ENCODE peak calls at places on chromosomes 12 and 14, in six cellular contexts. X is stomach, S is suprapubic skin, W is A549, O is ovary, J is sigmoid colon. M is an unnamed sample. For H3K9me3, the result is how much of the 10 kb centered on the place peaks cover.

GRCh38 chr14:65224799-65225198 is 122.5 kb upstream of the MAX start:
- DNase-seq in W (no peak), X (peak), S (no peak), J (no peak), O (no peak), M (no peak)

GRCh38 chr14:74763803-74764531 is 851 bp downstream of the YLPM1 start:
- DNase-seq in O (no peak), X (no peak), W (no peak), S (peak), J (peak), M (peak)

GRCh38 chr14:78446807-78447206 is 276.6 kb downstream of the NRXN3 start:
- DNase-seq in W (no peak), O (no peak), S (no peak), X (no peak), J (no peak), M (no peak)

GRCh38 chr14:20262642-20263128 is 23.6 kb downstream of the OR11H4 start:
- DNase-seq in X (no peak), S (no peak), W (peak), O (no peak), J (no peak), M (no peak)

GRCh38 chr12:124827588-124828184 is 36.0 kb downstream of the SCARB1 start:
- DNase-seq in O (no peak), W (peak), J (no peak), X (no peak), S (no peak), M (peak)

GRCh38 chr12:6062427-6063378 is 61.8 kb downstream of the VWF start:
- DNase-seq in O (peak), W (peak), J (peak), X (peak), S (no peak), M (peak)

GRCh38 chr14:76919811-76920571 is 93.8 kb downstream of the LRRC74A start:
- DNase-seq in X (peak), J (peak), O (peak), W (peak), S (no peak), M (peak)

GRCh38 chr12:84638811-84639368 is 273.7 kb downstream of the SLC6A15 start:
- DNase-seq in S (no peak), X (no peak), O (no peak), J (no peak), W (no peak), M (no peak)

GRCh38 chr12:1880153-1880845 is 38.2 kb downstream of the CACNA2D4 start:
- DNase-seq in J (no peak), S (no peak), O (no peak), W (no peak), X (no peak), M (no peak)

GRCh38 chr14:34049769-34050168 is 98.9 kb upstream of the EGLN3 start:
- DNase-seq in J (no peak), X (no peak), O (no peak), S (no peak), W (no peak), M (no peak)

GRCh38 chr14:62253931-62254330 is 491.7 kb downstream of the SNAPC1 start:
- DNase-seq in S (no peak), O (no peak), J (no peak), W (no peak), X (no peak), M (no peak)

GRCh38 chr14:54189358-54190354 is 207.2 kb upstream of the CDKN3 start:
- DNase-seq in X (no peak), W (peak), O (no peak), J (no peak), S (no peak), M (no peak)

GRCh38 chr12:79183946-79184345 is 319.4 kb downstream of the SYT1 start:
- DNase-seq in X (no peak), O (no peak), J (no peak), S (no peak), W (no peak), M (no peak)

GRCh38 chr12:114835031-114835430 is 151.1 kb upstream of the TBX3 start:
- DNase-seq in X (no peak), W (no peak), O (no peak), J (no peak), S (no peak), M (no peak)

GRCh38 chr14:105905456-105905855 is 379.1 kb downstream of the TMEM121 start:
- DNase-seq in O (no peak), X (no peak), J (no peak), S (no peak), W (no peak), M (no peak)
- H3K9me3 ChIP-seq in O (under half), X (under half), J (under half), S (under half), W (under half), M (under half)

GRCh38 chr12:47991106-47991550 is 13.1 kb downstream of the COL2A1 start:
- DNase-seq in O (no peak), W (no peak), J (peak), S (peak), X (no peak), M (no peak)
- TF ChIP-seq EP300 in O (no peak), W (no peak), J (no peak), S (no peak), X (no peak), M (no peak)

GRCh38 chr12:120841525-120841924 is 62.6 kb downstream of the SPPL3 start:
- DNase-seq in W (no peak), X (no peak), S (no peak), J (no peak), O (no peak), M (no peak)
- H3K9me3 ChIP-seq in W (under half), X (under half), S (under half), J (under half), O (under half), M (under half)

DNA sequence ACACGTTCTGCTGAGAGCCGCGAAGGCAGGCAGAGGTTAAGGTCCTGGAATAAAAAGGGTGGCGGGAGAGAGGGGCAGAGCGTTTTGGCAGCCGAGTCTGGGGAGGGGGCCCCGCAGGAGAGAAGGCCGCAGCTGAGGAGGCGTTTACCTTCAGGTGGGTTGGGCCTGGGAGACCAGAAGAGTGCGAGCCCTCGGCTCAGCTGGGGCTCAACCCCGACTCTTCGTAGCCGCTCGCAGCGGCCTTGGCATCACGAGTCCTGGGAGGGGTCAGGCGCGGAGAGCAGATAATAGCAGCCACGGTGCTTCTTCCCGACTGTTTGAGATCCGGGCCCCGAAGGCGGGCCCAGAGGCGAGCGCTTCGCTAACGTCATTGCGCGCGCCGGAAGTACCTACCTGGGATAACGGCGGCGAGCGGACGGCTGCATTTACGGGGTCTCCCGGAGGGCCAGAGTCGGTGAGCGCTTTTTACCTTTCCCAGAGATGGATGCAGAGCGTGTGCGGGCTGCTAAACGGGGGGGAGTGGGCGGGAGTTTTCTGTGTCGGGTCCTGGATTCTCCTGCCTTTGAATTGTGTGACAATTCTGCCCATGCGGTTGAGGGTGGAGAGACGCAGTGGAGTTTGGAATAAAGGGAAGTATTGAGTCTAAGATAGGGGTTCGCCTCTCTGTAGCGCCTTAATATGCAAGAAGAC is at the start of the genes PPHLN1 and ZCRB1:
- DNase-seq in J (peak), W (peak), X (peak), O (peak), S (peak), M (peak)
- TF ChIP-seq EP300 in J (no peak), W (no peak), X (no peak), O (no peak), S (no peak), M (no peak)

DNA sequence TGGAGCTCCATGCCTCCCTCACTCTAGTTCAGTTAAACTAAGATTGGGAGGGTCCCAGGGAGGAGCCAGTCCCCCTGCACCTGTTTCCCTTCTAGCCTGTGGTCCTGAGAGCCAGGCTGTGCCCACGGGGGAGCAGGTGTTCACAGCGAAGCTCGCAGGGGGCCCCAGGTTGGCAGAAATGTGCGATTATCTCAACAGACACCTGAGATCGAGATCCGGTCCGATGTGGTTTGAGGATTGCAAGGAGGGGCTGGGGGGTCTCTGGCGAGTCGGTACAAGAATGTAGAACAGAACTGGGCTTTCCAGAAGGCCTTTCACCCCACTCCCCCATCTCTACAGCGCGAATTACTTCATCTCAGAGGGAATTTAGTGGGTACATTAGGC is 1539.8 kb upstream of the TMEM132C start:
- DNase-seq in S (no peak), O (no peak), J (no peak), W (no peak), X (no peak), M (no peak)
- H3K9me3 ChIP-seq in S (under half), O (under half), J (under half), W (under half), X (under half), M (under half)

DNA sequence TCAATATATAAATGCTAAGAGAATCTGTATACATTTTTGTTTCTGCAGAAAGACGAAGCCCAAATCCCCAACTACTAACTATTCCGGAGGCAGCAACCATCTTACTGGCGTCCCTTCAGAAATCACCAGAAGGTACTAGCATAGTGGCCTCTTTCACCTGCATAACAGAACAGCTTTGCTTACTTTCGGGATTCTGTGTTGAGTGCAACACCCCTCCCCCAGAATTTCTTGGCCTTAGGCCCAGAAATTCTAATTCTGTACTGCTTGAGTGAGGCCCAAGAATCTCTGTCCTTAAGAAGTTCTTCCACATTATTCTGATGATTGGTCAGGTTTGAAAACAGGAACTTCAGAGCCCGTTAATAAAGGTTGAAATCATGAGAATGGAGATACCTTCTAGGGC is 2.9 kb downstream of the SPX start:
- DNase-seq in S (no peak), X (peak), W (no peak), J (no peak), O (no peak), M (no peak)
- TF ChIP-seq EP300 in S (no peak), X (no peak), W (no peak), J (no peak), O (no peak), M (no peak)

DNA sequence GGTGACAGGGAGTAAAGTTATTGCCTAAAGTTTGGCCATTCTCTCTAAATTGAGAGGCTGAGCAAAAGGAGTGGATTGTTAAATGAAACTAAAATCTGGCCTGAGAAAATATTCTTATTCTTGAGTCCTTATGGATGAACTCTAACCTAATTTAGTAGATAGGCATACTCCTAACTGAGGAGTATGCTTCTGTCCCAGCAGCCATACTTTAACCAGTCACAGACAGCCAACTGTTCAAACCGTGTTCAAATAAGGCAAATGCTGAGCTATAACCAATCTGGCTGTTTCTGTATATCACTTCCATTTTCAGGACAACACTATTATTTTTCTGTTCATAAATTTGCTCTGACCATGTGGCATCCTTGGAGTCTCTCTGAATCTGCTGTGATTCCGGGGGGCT is 75.9 kb upstream of the RERGL start:
- DNase-seq in S (no peak), W (no peak), J (no peak), O (no peak), X (no peak), M (no peak)
- H3K9me3 ChIP-seq in S (under half), W (under half), J (under half), O (under half), X (under half), M (under half)

M was measured in transverse colon.